ENCODE peak calls at places on chromosomes 11 and 22, in eight cellular contexts. H, T, K, M, I, V, E and D are unnamed samples.

GRCh38 chr11:126371595-126371994 is 16.1 kb downstream of the ST3GAL4 start:
- DNase-seq in H (no peak), T (no peak), V (no peak), K (no peak), E (no peak), I (no peak), M (no peak), D (no peak)

GRCh38 chr11:69828276-69828970 is 9.2 kb upstream of the FGF3 start:
- DNase-seq in V (no peak), I (no peak), K (peak; percentile 81), M (no peak), T (no peak), H (no peak), E (no peak), D (no peak)

GRCh38 chr22:43446881-43447280 is 35.1 kb downstream of the MPPED1 start:
- DNase-seq in T (peak; percentile 5), I (no peak), H (no peak), K (no peak), M (peak; percentile 26), E (no peak), V (no peak), D (no peak)

GRCh38 chr11:118597556-118597955 is 9.9 kb upstream of the PHLDB1 start:
- DNase-seq in H (no peak), E (no peak), I (no peak), V (no peak), K (no peak), M (no peak), T (no peak), D (no peak)

GRCh38 chr11:117984471-117984870 is 1.7 kb upstream of the IL10RA start:
- DNase-seq in I (no peak), E (no peak), T (no peak), M (no peak), H (no peak), K (no peak), V (no peak), D (no peak)

GRCh38 chr11:10305964-10306918 is 1.4 kb downstream of the ADM start:
- DNase-seq in I (peak; percentile 46), K (peak; percentile 70), H (no peak), M (peak; percentile 34), E (peak; percentile 9), V (peak; percentile 43), T (peak; percentile 49), D (no peak)

GRCh38 chr11:46649180-46649738 is 31.9 kb downstream of the ATG13 start:
- DNase-seq in K (peak; percentile 4), I (peak; percentile 65), T (peak; percentile 92), V (peak; percentile 98), E (no peak), M (peak; percentile 55), H (no peak), D (no peak)

GRCh38 chr11:5591613-5592012 is 4.8 kb upstream of the TRIM6 start:
- DNase-seq in K (no peak), I (peak; percentile 15), E (peak; percentile 47), T (no peak), M (no peak), H (no peak), V (no peak), D (no peak)

GRCh38 chr11:78801161-78801884 is 226.7 kb upstream of the NARS2 start:
- DNase-seq in K (no peak), I (peak; percentile 50), E (no peak), M (peak; percentile 99), V (peak; percentile 91), H (no peak), T (peak; percentile 85), D (no peak)

GRCh38 chr11:32312206-32312817 is 123.0 kb downstream of the WT1 start:
- DNase-seq in H (no peak), E (no peak), M (peak; percentile 77), K (no peak), T (peak; percentile 49), I (no peak), V (peak; percentile 9), D (no peak)

GRCh38 chr11:126498281-126498680 is 142.8 kb downstream of the ST3GAL4 start:
- DNase-seq in M (no peak), I (no peak), V (no peak), E (no peak), T (no peak), K (no peak), H (no peak), D (no peak)

GRCh38 chr11:115217726-115218311 is 286.4 kb downstream of the CADM1 start:
- DNase-seq in M (no peak), I (no peak), H (no peak), K (no peak), E (no peak), V (no peak), T (no peak), D (no peak)

GRCh38 chr22:28112130-28112529 is 193.1 kb upstream of the PITPNB start:
- DNase-seq in I (no peak), H (no peak), K (no peak), T (no peak), M (no peak), E (no peak), V (no peak), D (no peak)

GRCh38 chr22:38843201-38843715 is 570 bp downstream of the NPTXR start:
- DNase-seq in E (peak; percentile 52), V (peak; percentile 64), M (peak; percentile 55), I (peak; percentile 56), H (peak; percentile 47), T (peak; percentile 86), K (peak; percentile 89), D (peak; percentile 54)

GRCh38 chr22:38842512-38843200 is 1.2 kb downstream of the NPTXR start:
- DNase-seq in I (no peak), V (no peak), H (no peak), T (no peak), M (no peak), K (no peak), E (no peak), D (no peak)

GRCh38 chr22:38845368-38845740 is 1.5 kb upstream of the NPTXR start:
- DNase-seq in M (no peak), V (no peak), H (no peak), I (no peak), T (no peak), K (no peak), E (no peak), D (no peak)

GRCh38 chr22:38844661-38845367 is 986 bp upstream of the NPTXR start:
- DNase-seq in V (no peak), K (no peak), H (no peak), E (no peak), M (no peak), T (no peak), I (no peak), D (no peak)

GRCh38 chr22:38843716-38844660 is at the start of gene NPTXR:
- DNase-seq in T (peak; percentile 82), H (no peak), V (peak; percentile 16), I (no peak), K (peak; percentile 89), M (peak; percentile 42), E (peak; percentile 78), D (peak; percentile 25)
- TF ChIP-seq EZH2 in T (no peak), H (no peak), V (peak; percentile 47), I (peak; percentile 69), K (peak; percentile 45), M (no peak), E (no peak), D (peak; percentile 71)

GRCh38 chr22:45335854-45336492 is 26.2 kb downstream of the FAM118A start:
- DNase-seq in V (peak; percentile 83), H (no peak), E (no peak), M (no peak), K (no peak), I (no peak), T (no peak), D (no peak)
- TF ChIP-seq EZH2 in V (no peak), H (no peak), E (no peak), M (no peak), K (no peak), I (no peak), T (no peak), D (no peak)

DNA sequence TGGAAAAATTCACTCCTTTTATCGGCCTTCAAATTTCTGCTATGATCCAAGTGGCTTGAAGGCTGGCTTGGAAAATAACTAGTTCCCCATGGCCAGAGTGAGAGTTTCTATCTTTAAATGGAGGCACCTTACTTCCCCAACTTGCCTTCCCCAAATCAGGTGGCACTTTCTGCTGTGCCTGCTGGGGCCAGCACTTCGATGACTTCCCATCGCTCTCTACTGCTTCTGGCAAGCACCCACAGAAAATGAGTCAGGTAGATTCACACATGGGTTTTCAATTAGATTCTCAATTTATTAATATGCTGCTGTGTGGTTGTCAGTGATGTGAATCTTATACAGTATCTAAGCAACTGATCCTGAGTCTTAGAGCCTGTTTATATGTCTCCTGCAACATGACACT is 398.8 kb upstream of the RAG2 start:
- DNase-seq in T (no peak), M (no peak), I (no peak), K (no peak), V (no peak), E (no peak), H (no peak), D (no peak)
- TF ChIP-seq EZH2 in T (no peak), M (no peak), I (no peak), K (no peak), V (no peak), E (no peak), H (no peak), D (no peak)

GRCh38 chr11:62444271-62444833 is 25.5 kb downstream of the SCGB1A1 start:
- DNase-seq in K (peak; percentile 41), V (peak; percentile 68), T (peak; percentile 90), H (no peak), E (no peak), I (no peak), M (no peak), D (no peak)
- TF ChIP-seq EZH2 in K (no peak), V (no peak), T (no peak), H (no peak), E (no peak), I (no peak), M (no peak), D (no peak)

GRCh38 chr22:45891471-45891995 is 85.4 kb downstream of the WNT7B start:
- DNase-seq in H (no peak), E (no peak), I (no peak), M (no peak), V (no peak), K (no peak), T (no peak), D (no peak)
- TF ChIP-seq EZH2 in H (no peak), E (no peak), I (no peak), M (no peak), V (no peak), K (no peak), T (no peak), D (no peak)